ENCODE peak calls at places on chromosomes 6 and 20, in eight cellular contexts. D, S, Y, G, R, L, M and T are unnamed samples.
A peak's percentile ranks its signal among the peaks of the same experiment; 100 is the strongest.

GRCh38 chr20:10985536-10985935 is 311.7 kb upstream of the JAG1 start:
- DNase-seq in R (no peak), M (peak; percentile 83), G (no peak), L (peak; percentile 47), D (no peak), S (peak; percentile 76), Y (no peak), T (no peak)

GRCh38 chr6:136037246-136037884 is 185.9 kb downstream of the PDE7B start:
- DNase-seq in S (peak; percentile 42), Y (no peak), R (no peak), L (no peak), M (peak; percentile 60), D (no peak), G (no peak), T (no peak)

GRCh38 chr6:111326563-111326962 is 156.5 kb downstream of the REV3L start:
- DNase-seq in M (no peak), Y (no peak), G (no peak), D (no peak), S (no peak), L (no peak), R (no peak), T (no peak)

GRCh38 chr6:52741872-52742271 is 21.4 kb downstream of the GSTA2 start:
- DNase-seq in Y (no peak), L (no peak), D (no peak), R (no peak), G (no peak), S (no peak), M (no peak), T (no peak)

GRCh38 chr6:136612666-136613389 is 62.6 kb upstream of the MAP7 start:
- DNase-seq in M (no peak), D (no peak), L (no peak), Y (no peak), R (no peak), S (no peak), G (no peak), T (no peak)

GRCh38 chr6:106823058-106823457 is 151.5 kb downstream of the CD24 start:
- DNase-seq in L (no peak), S (no peak), G (no peak), Y (no peak), D (no peak), M (no peak), R (no peak), T (no peak)

GRCh38 chr6:90127589-90127988 is 169.1 kb downstream of the BACH2 start:
- DNase-seq in D (no peak), S (no peak), R (no peak), M (no peak), Y (no peak), L (no peak), G (no peak), T (no peak)

GRCh38 chr6:1139155-1139890 is 172.6 kb upstream of the FOXQ1 start:
- DNase-seq in R (no peak), L (no peak), S (no peak), M (no peak), D (no peak), G (no peak), Y (no peak), T (no peak)

GRCh38 chr6:143805832-143806281 is 37.3 kb upstream of the LTV1 start:
- DNase-seq in G (no peak), D (no peak), R (no peak), S (peak; percentile 80), M (peak; percentile 66), L (no peak), Y (no peak), T (peak; percentile 70)

GRCh38 chr6:116087437-116088027 is 13.1 kb upstream of the NT5DC1 start:
- DNase-seq in D (no peak), L (peak; percentile 57), S (peak; percentile 78), R (no peak), M (peak; percentile 29), G (peak; percentile 22), Y (no peak), T (peak; percentile 34)

GRCh38 chr6:119533603-119534279 is 184.2 kb upstream of the MAN1A1 start:
- DNase-seq in L (peak; percentile 48), G (no peak), R (no peak), S (peak; percentile 82), D (no peak), M (peak; percentile 25), Y (peak; percentile 42), T (peak; percentile 43)

GRCh38 chr6:38651121-38651784 is 11.5 kb upstream of the BTBD9 start:
- DNase-seq in M (no peak), L (no peak), D (no peak), R (no peak), Y (no peak), G (no peak), S (peak; percentile 64), T (no peak)

GRCh38 chr6:105474234-105474633 is 71.4 kb upstream of the PREP start:
- DNase-seq in L (no peak), Y (no peak), M (no peak), G (no peak), R (no peak), D (no peak), S (no peak), T (peak; percentile 53)

GRCh38 chr6:31948753-31949413 is 3.0 kb downstream of the CFB start:
- DNase-seq in S (peak; percentile 50), D (no peak), R (no peak), L (peak; percentile 33), Y (no peak), G (no peak), M (no peak), T (no peak)

GRCh38 chr20:59645316-59645715 is 41.0 kb downstream of the PHACTR3 start:
- DNase-seq in G (no peak), M (no peak), R (no peak), S (no peak), Y (no peak), L (no peak), D (no peak), T (no peak)

GRCh38 chr20:54708229-54708628 is 232.8 kb downstream of the DOK5 start:
- DNase-seq in S (no peak), L (no peak), D (no peak), M (no peak), Y (no peak), G (no peak), R (no peak), T (no peak)
- H3K4me3 ChIP-seq in S (no peak overlapping the region), L (no peak overlapping the region), D (no peak overlapping the region), M (no peak overlapping the region), Y (no peak overlapping the region), G (no peak overlapping the region), R (no peak overlapping the region), T (no peak overlapping the region)

GRCh38 chr6:21360353-21360752 is 233.2 kb upstream of the SOX4 start:
- DNase-seq in S (no peak), R (no peak), L (no peak), G (peak; percentile 19), M (no peak), D (no peak), Y (peak; percentile 5), T (no peak)
- TF ChIP-seq CTCF in S (no peak), R (no peak), L (no peak), G (no peak), M (no peak), D (no peak), Y (no peak), T (peak; percentile 12)

DNA sequence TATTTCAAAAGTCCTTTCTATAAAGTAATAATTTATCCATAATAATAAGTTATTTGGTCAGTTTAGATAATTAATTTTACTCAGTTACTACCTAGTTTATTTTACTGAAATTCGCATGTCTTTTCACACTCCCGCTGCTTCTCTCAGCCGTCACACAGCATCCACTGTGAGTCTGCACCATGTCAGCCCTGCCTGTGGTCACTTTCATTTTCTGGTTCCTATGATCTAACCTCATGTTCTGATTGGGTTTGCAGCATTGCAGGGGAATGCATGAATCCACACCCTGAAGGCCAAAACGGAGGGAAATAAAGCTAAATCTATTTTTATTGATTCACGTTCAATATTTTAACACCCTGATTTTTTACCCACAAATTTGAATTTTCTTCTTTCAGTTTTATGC is 47.4 kb downstream of the PDE10A start:
- DNase-seq in R (peak; percentile 44), G (no peak), Y (no peak), M (peak; percentile 86), D (no peak), L (no peak), S (peak; percentile 60), T (no peak)
- H3K4me3 ChIP-seq in R (peak overlapping the region; percentile 50), G (no peak overlapping the region), Y (no peak overlapping the region), M (peak overlapping the region; percentile 50), D (peak overlapping the region; percentile 53), L (no peak overlapping the region), S (no peak overlapping the region), T (no peak overlapping the region)

GRCh38 chr6:14129572-14129971 is 12.0 kb downstream of the CD83 start:
- DNase-seq in R (peak; percentile 62), Y (peak; percentile 60), M (peak; percentile 82), L (peak; percentile 48), D (no peak), S (peak; percentile 80), G (peak; percentile 84), T (peak; percentile 34)
- TF ChIP-seq CTCF in R (peak; percentile 59), Y (peak; percentile 52), M (peak; percentile 76), L (peak; percentile 55), D (peak; percentile 53), S (peak; percentile 55), G (peak; percentile 83), T (peak; percentile 69)